ENCODE peak calls at places on chromosome 3, in four cellular contexts. V is HepG2, A is A549, Q is SK-N-SH. J is an unnamed sample.

GRCh38 chr3:194439915-194440550 is 41.0 kb upstream of the GP5 start:
- DNase-seq in V (no peak), A (no peak), Q (no peak), J (no peak)

GRCh38 chr3:53114011-53114400 is 16.2 kb downstream of the RFT1 start:
- DNase-seq in V (peak), A (peak), Q (peak), J (no peak)

GRCh38 chr3:173983353-173983752 is 585.8 kb downstream of the NLGN1 start:
- DNase-seq in V (no peak), A (no peak), Q (no peak), J (no peak)

GRCh38 chr3:45043715-45044299 is 17.7 kb downstream of the CLEC3B start:
- DNase-seq in V (no peak), A (no peak), Q (no peak), J (no peak)

GRCh38 chr3:39407259-39407629 is 724 bp downstream of the RPSA start:
- DNase-seq in V (peak), A (no peak), Q (no peak), J (no peak)

GRCh38 chr3:56702487-56703315 is 19.6 kb upstream of the TASOR start:
- DNase-seq in V (peak), A (peak), Q (peak), J (no peak)

GRCh38 chr3:43726511-43726910 is 35.8 kb downstream of the ABHD5 start:
- DNase-seq in V (no peak), A (no peak), Q (no peak), J (no peak)

GRCh38 chr3:122246214-122246613 is 62.7 kb downstream of the CASR start:
- DNase-seq in V (no peak), A (no peak), Q (no peak), J (no peak)

GRCh38 chr3:49625971-49626640 is 48.0 kb upstream of the APEH start:
- DNase-seq in V (no peak), A (no peak), Q (no peak), J (no peak)

GRCh38 chr3:50299929-50300680 is 900 bp upstream of the HYAL3 start:
- DNase-seq in V (no peak), A (no peak), Q (no peak), J (no peak)

GRCh38 chr3:16369247-16369646 is 104.2 kb downstream of the OXNAD1 start:
- DNase-seq in V (no peak), A (no peak), Q (no peak), J (no peak)

GRCh38 chr3:112799946-112800345 is 46.7 kb downstream of the CD200R1L start:
- DNase-seq in V (no peak), A (no peak), Q (no peak), J (no peak)

GRCh38 chr3:112793311-112794081 is 53.2 kb downstream of the CD200R1L start:
- DNase-seq in V (no peak), A (no peak), Q (no peak), J (no peak)

GRCh38 chr3:112789787-112790186 is 56.9 kb downstream of the CD200R1L start:
- DNase-seq in V (no peak), A (no peak), Q (no peak), J (no peak)

DNA sequence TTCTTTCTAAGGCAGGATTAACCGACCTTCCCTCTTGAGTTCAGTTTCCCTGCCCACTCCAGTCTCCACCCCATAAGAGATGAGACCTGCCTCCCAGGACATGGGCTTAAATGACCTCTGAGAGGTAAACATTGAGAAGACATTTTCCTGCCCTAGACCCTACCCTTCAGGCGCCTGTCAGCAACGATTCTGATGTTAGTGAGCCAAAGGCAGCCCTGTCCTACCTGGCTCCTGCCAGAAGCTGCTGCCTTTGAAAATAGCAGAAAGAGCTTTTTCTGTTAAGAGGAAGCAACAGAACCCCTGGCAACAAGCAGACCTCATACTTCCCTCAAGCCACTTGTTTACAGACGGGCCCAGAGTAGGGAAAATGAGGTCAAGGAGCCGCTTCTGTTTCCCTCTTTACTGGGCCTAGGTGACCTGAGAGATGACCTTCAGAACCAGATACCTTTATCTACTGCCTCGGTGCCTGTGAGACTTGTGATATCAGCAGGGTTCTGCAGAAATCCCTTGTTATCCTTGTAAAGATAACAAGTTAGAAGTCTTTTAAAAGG is 52.0 kb downstream of the CD200R1L start:
- DNase-seq in V (no peak), A (no peak), Q (no peak), J (no peak)
- TF ChIP-seq PBX3 in V (no peak), A (no peak), Q (no peak), J (no peak)

GRCh38 chr3:65483475-65483874 is 555.2 kb downstream of the MAGI1 start:
- DNase-seq in V (no peak), A (no peak), Q (no peak), J (no peak)
- TF ChIP-seq PBX3 in V (no peak), A (no peak), Q (no peak), J (no peak)

DNA sequence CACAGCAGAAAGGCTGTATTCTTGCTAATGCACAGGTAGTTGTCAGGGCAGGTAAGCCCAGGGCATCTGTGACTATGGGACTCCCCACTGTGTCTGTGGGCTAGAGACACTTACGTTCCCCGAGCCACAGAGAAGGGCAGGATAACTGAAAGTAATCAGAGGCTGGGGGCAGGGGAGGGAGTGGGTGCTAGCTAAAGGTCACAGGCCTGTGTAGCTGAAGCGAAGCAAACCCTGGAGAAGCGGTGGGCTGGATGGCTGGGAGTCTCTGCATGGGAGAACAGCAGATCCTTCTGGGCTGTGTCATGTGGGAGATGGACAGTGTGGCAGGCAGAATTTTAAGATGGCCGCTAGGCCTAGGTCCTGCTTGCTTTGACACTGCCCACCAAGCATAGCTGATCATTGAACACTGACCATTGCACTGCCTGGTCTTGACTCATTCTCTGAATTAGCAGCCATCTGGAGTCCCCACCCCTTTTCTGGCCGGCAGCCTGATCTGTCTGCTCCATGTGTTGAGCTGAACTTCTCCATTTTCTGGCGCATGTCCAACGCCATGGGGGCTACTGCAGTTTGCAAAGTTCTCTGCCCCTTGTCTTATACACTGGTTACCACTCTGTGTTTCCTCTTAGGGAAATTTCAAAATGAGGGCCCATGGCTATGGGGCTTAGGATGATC is 110.0 kb downstream of the DGKG start:
- DNase-seq in V (no peak), A (no peak), Q (peak), J (no peak)
- TF ChIP-seq PBX3 in V (no peak), A (no peak), Q (no peak), J (no peak)

DNA sequence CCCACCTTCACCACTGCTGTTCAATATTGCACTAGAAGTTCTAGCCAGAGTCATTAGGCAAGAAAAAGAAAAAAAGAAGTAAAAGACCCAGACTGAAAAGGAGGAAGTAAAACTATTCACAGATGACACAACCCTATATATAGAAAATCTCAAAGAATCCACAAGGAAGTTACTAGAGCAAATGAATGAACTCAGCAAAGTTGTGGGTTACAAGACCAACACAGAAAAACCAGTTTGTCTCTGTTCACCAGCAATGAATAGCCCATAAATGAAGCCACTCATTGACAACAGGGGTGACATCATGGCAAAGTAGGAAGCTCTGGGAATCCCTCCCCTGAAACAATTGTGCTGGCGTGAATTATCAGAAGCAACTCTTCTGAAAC is 4.6 kb downstream of the CFAP100 start:
- DNase-seq in V (no peak), A (no peak), Q (no peak), J (peak)
- TF ChIP-seq PBX3 in V (no peak), A (no peak), Q (no peak), J (no peak)

DNA sequence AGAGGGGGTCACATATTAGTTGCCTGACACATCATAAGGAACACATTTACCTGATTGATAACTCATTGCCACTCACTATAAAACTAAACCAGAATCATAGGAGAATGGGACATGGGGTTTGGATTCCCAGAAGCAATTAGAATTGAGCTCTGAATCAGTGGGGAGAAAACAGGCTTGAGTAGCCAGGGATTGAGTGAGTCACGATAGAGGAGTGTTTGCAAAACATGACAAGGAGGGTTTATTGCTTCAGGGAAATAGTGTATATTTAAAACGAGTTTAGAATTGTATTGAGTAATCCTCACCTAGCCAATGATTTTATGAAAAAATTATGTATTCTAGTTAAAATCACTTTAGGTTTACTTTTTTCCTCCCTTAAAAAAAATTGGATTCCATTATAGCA is 101.2 kb upstream of the THRB start:
- DNase-seq in V (no peak), A (no peak), Q (no peak), J (no peak)
- TF ChIP-seq PBX3 in V (no peak), A (no peak), Q (no peak), J (no peak)

DNA sequence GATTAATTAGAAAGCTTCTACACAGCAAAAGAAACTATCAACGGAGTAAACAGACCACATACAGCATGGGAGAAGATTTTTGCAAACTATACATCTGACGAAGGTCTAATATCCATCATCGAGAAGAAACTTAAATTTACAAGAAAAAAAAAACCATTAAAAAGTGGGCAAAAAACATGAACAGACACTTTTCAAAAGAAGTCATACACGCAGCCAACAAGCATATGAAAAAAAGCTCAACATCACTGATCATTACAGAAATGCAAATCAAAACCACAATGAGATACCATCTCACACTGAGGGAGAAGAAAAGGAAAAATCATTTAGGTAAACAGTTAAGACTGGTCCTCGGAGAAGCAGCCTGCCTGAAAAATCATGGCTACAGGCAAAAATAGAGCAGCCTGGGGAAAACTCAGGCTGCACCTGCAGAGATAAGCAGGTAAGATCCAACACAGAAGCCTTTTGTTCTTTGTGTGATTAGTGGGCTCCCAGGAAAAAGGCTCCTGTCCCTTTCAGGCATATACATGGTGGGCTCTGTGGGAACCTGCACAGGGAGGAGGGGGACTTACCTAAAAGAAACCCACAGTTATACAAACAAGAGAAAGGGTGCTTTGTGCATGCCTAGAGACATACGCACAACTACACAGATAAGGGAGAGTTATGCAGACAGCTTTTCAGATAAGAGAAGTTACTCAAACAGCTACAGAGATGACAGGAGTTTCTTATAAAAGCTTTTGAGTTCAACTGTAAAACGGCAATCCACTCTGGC is 49.3 kb downstream of the C3orf70 start:
- DNase-seq in V (peak), A (no peak), Q (no peak), J (no peak)
- TF ChIP-seq PBX3 in V (no peak), A (no peak), Q (no peak), J (no peak)

DNA sequence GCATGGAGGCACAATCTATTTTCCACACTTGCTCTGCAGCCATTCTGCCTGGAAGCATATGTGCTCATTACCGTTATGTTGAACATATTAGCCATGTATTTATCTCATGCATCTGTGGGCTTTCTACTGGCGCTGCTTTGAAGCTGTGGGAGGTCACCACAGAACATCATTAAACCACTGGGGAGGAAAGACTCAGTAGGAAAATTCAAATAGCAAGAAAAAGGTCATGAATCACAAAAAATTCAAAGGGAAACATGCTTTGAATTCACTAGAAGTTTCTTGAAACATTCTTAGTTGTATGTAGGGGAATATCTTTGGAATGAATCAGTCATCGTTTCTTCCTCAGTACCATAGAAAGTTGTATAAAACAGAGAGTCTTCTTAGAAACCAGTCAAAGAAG is 652.6 kb downstream of the EDEM1 start:
- DNase-seq in V (no peak), A (no peak), Q (no peak), J (no peak)
- TF ChIP-seq PBX3 in V (no peak), A (no peak), Q (no peak), J (no peak)

DNA sequence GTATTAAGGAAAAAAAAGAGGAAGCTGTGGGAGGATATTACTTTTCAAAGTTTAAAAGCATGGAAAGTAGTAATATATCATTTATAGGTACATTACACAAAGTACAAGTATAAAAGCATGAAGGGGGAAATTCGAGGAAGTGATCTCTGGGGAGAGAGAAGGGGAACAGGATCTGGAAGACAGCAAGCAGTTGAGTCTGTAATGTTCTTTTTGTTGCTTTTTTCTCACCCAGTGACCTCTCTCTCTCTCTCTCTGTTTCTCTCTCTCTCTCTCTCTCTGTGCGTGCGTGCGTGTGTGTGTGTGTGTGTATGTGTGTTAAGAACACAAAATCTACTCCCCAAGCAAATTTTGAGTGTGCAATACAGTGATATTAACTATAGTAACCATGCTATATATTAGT is 10.3 kb downstream of the C3orf20 start:
- DNase-seq in V (no peak), A (no peak), Q (no peak), J (no peak)
- TF ChIP-seq PBX3 in V (no peak), A (no peak), Q (no peak), J (no peak)

J was measured in GM12878.